ENCODE peak calls at places on chromosomes 16 and 17, in seven cellular contexts. One of them, this sample, is unnamed. For H3K9me3, the result is how much of the 10 kb centered on the place peaks cover.

GRCh38 chr17:81480140-81480917 is 32.3 kb downstream of the ACTG1 start:
- DNase-seq in CD4-positive, alpha-beta T cell: no peak
- DNase-seq in pancreas: no peak
- DNase-seq in small intestine: no peak
- DNase-seq in psoas muscle: peak
- DNase-seq in adrenal gland: peak
- DNase-seq in stomach: no peak
- DNase-seq in this sample: no peak

GRCh38 chr17:40556884-40557414 is 8.3 kb downstream of the CCR7 start:
- DNase-seq in CD4-positive, alpha-beta T cell: no peak
- DNase-seq in pancreas: no peak
- DNase-seq in small intestine: no peak
- DNase-seq in psoas muscle: no peak
- DNase-seq in adrenal gland: no peak
- DNase-seq in stomach: peak
- DNase-seq in this sample: no peak

GRCh38 chr16:3562914-3563480 is 14.2 kb downstream of the NLRC3 start:
- DNase-seq in CD4-positive, alpha-beta T cell: no peak
- DNase-seq in pancreas: no peak
- DNase-seq in small intestine: no peak
- DNase-seq in psoas muscle: no peak
- DNase-seq in adrenal gland: no peak
- DNase-seq in stomach: no peak
- DNase-seq in this sample: no peak

GRCh38 chr17:77834170-77835115 is 124.1 kb upstream of the TNRC6C start:
- DNase-seq in CD4-positive, alpha-beta T cell: peak
- DNase-seq in pancreas: peak
- DNase-seq in small intestine: peak
- DNase-seq in psoas muscle: peak
- DNase-seq in adrenal gland: peak
- DNase-seq in stomach: peak
- DNase-seq in this sample: no peak

GRCh38 chr16:28974007-28974436 is 556 bp upstream of the SPNS1 start:
- DNase-seq in CD4-positive, alpha-beta T cell: no peak
- DNase-seq in pancreas: peak
- DNase-seq in small intestine: peak
- DNase-seq in psoas muscle: peak
- DNase-seq in adrenal gland: peak
- DNase-seq in stomach: peak
- DNase-seq in this sample: peak

GRCh38 chr16:2497116-2497630 is 16.6 kb upstream of the ATP6V0C start:
- DNase-seq in CD4-positive, alpha-beta T cell: no peak
- DNase-seq in pancreas: no peak
- DNase-seq in small intestine: no peak
- DNase-seq in psoas muscle: peak
- DNase-seq in adrenal gland: no peak
- DNase-seq in stomach: no peak
- DNase-seq in this sample: no peak

GRCh38 chr17:10198509-10199249 is at the start of gene GAS7:
- DNase-seq in CD4-positive, alpha-beta T cell: peak
- DNase-seq in pancreas: no peak
- DNase-seq in small intestine: no peak
- DNase-seq in psoas muscle: peak
- DNase-seq in adrenal gland: peak
- DNase-seq in stomach: peak
- DNase-seq in this sample: peak

GRCh38 chr17:57924677-57925076 is 30.5 kb downstream of the CUEDC1 start:
- DNase-seq in CD4-positive, alpha-beta T cell: no peak
- DNase-seq in pancreas: no peak
- DNase-seq in small intestine: no peak
- DNase-seq in psoas muscle: no peak
- DNase-seq in adrenal gland: no peak
- DNase-seq in stomach: no peak
- DNase-seq in this sample: no peak

GRCh38 chr16:78666318-78666717 is 566.9 kb downstream of the WWOX start:
- DNase-seq in CD4-positive, alpha-beta T cell: no peak
- DNase-seq in pancreas: no peak
- DNase-seq in small intestine: no peak
- DNase-seq in psoas muscle: no peak
- DNase-seq in adrenal gland: no peak
- DNase-seq in stomach: no peak
- DNase-seq in this sample: no peak

GRCh38 chr16:8919089-8919933 is 37.2 kb downstream of the LITAFD start:
- DNase-seq in CD4-positive, alpha-beta T cell: no peak
- DNase-seq in pancreas: no peak
- DNase-seq in small intestine: no peak
- DNase-seq in psoas muscle: no peak
- DNase-seq in adrenal gland: no peak
- DNase-seq in stomach: no peak
- DNase-seq in this sample: no peak

GRCh38 chr17:49851387-49852291 is 3.8 kb upstream of the TAC4 start:
- DNase-seq in CD4-positive, alpha-beta T cell: peak
- DNase-seq in pancreas: peak
- DNase-seq in small intestine: no peak
- DNase-seq in psoas muscle: peak
- DNase-seq in adrenal gland: peak
- DNase-seq in stomach: peak
- DNase-seq in this sample: peak

GRCh38 chr17:42459983-42460300 is 1.3 kb downstream of the ATP6V0A1 start:
- DNase-seq in CD4-positive, alpha-beta T cell: no peak
- DNase-seq in pancreas: no peak
- DNase-seq in small intestine: peak
- DNase-seq in psoas muscle: no peak
- DNase-seq in adrenal gland: no peak
- DNase-seq in stomach: no peak
- DNase-seq in this sample: no peak

GRCh38 chr17:57627591-57627990 is 117.5 kb downstream of the CCDC182 start:
- DNase-seq in CD4-positive, alpha-beta T cell: no peak
- DNase-seq in pancreas: no peak
- DNase-seq in small intestine: no peak
- DNase-seq in psoas muscle: no peak
- DNase-seq in adrenal gland: no peak
- DNase-seq in stomach: no peak
- DNase-seq in this sample: no peak

GRCh38 chr16:27111486-27111885 is 44.8 kb downstream of the C16orf82 start:
- DNase-seq in CD4-positive, alpha-beta T cell: no peak
- DNase-seq in pancreas: no peak
- DNase-seq in small intestine: no peak
- DNase-seq in psoas muscle: no peak
- DNase-seq in adrenal gland: no peak
- DNase-seq in stomach: no peak
- DNase-seq in this sample: no peak

GRCh38 chr17:19250421-19251141 is 13.4 kb downstream of the EPN2 start:
- DNase-seq in CD4-positive, alpha-beta T cell: no peak
- DNase-seq in pancreas: no peak
- DNase-seq in small intestine: no peak
- DNase-seq in psoas muscle: no peak
- DNase-seq in adrenal gland: peak
- DNase-seq in stomach: no peak
- DNase-seq in this sample: no peak

GRCh38 chr17:66795486-66795885 is 39.4 kb upstream of the CACNG5 start:
- DNase-seq in CD4-positive, alpha-beta T cell: no peak
- DNase-seq in pancreas: no peak
- DNase-seq in small intestine: no peak
- DNase-seq in psoas muscle: no peak
- DNase-seq in adrenal gland: no peak
- DNase-seq in stomach: no peak
- DNase-seq in this sample: no peak

GRCh38 chr17:82439829-82440365 is 10.7 kb downstream of the CYBC1 start:
- DNase-seq in CD4-positive, alpha-beta T cell: no peak
- DNase-seq in pancreas: no peak
- DNase-seq in small intestine: no peak
- DNase-seq in psoas muscle: no peak
- DNase-seq in adrenal gland: no peak
- DNase-seq in stomach: no peak
- DNase-seq in this sample: no peak

GRCh38 chr17:71975998-71976649 is 144.7 kb upstream of the SOX9 start:
- DNase-seq in CD4-positive, alpha-beta T cell: no peak
- DNase-seq in pancreas: peak
- DNase-seq in small intestine: no peak
- DNase-seq in psoas muscle: peak
- DNase-seq in adrenal gland: peak
- DNase-seq in stomach: peak
- DNase-seq in this sample: no peak

GRCh38 chr17:6463616-6464445 is 19.6 kb downstream of the PIMREG start:
- DNase-seq in CD4-positive, alpha-beta T cell: no peak
- DNase-seq in pancreas: no peak
- DNase-seq in small intestine: no peak
- DNase-seq in psoas muscle: no peak
- DNase-seq in adrenal gland: no peak
- DNase-seq in stomach: no peak
- DNase-seq in this sample: no peak

GRCh38 chr16:57112403-57113041 is 20.1 kb downstream of the CPNE2 start:
- DNase-seq in CD4-positive, alpha-beta T cell: no peak
- DNase-seq in pancreas: no peak
- DNase-seq in small intestine: no peak
- DNase-seq in psoas muscle: no peak
- DNase-seq in adrenal gland: no peak
- DNase-seq in stomach: no peak
- DNase-seq in this sample: no peak

GRCh38 chr17:40124279-40125141 is 2.7 kb downstream of the MSL1 start:
- DNase-seq in CD4-positive, alpha-beta T cell: no peak
- DNase-seq in pancreas: no peak
- DNase-seq in small intestine: no peak
- DNase-seq in psoas muscle: no peak
- DNase-seq in adrenal gland: no peak
- DNase-seq in stomach: no peak
- DNase-seq in this sample: no peak

GRCh38 chr17:1709403-1709891 is 730 bp downstream of the TLCD2 start:
- DNase-seq in CD4-positive, alpha-beta T cell: no peak
- DNase-seq in pancreas: peak
- DNase-seq in small intestine: peak
- DNase-seq in psoas muscle: peak
- DNase-seq in adrenal gland: peak
- DNase-seq in stomach: no peak
- DNase-seq in this sample: peak

GRCh38 chr17:40314557-40314953 is 5.6 kb downstream of the RARA start:
- DNase-seq in CD4-positive, alpha-beta T cell: peak
- DNase-seq in pancreas: peak
- DNase-seq in small intestine: peak
- DNase-seq in psoas muscle: peak
- DNase-seq in adrenal gland: peak
- DNase-seq in stomach: peak
- DNase-seq in this sample: peak

GRCh38 chr17:17372856-17373520 is 69.8 kb downstream of the NT5M start:
- DNase-seq in CD4-positive, alpha-beta T cell: no peak
- DNase-seq in pancreas: no peak
- DNase-seq in small intestine: no peak
- DNase-seq in psoas muscle: no peak
- DNase-seq in adrenal gland: no peak
- DNase-seq in stomach: no peak
- DNase-seq in this sample: no peak

GRCh38 chr17:48181653-48182052 is 74.1 kb downstream of the SNX11 start:
- DNase-seq in CD4-positive, alpha-beta T cell: no peak
- DNase-seq in pancreas: no peak
- DNase-seq in small intestine: peak
- DNase-seq in psoas muscle: no peak
- DNase-seq in adrenal gland: no peak
- DNase-seq in stomach: no peak
- DNase-seq in this sample: peak

GRCh38 chr17:5097101-5097834 is 14.4 kb downstream of the ZNF232 start:
- DNase-seq in CD4-positive, alpha-beta T cell: no peak
- DNase-seq in pancreas: peak
- DNase-seq in small intestine: no peak
- DNase-seq in psoas muscle: peak
- DNase-seq in adrenal gland: no peak
- DNase-seq in stomach: peak
- DNase-seq in this sample: peak
- H3K9me3 ChIP-seq in CD4-positive, alpha-beta T cell: half or more
- H3K9me3 ChIP-seq in pancreas: under half
- H3K9me3 ChIP-seq in small intestine: under half
- H3K9me3 ChIP-seq in psoas muscle: under half
- H3K9me3 ChIP-seq in adrenal gland: under half
- H3K9me3 ChIP-seq in stomach: under half
- H3K9me3 ChIP-seq in this sample: under half

GRCh38 chr16:873889-874288 is 73.4 kb upstream of the GNG13 start:
- DNase-seq in CD4-positive, alpha-beta T cell: no peak
- DNase-seq in pancreas: no peak
- DNase-seq in small intestine: no peak
- DNase-seq in psoas muscle: peak
- DNase-seq in adrenal gland: no peak
- DNase-seq in stomach: no peak
- DNase-seq in this sample: no peak

GRCh38 chr16:876523-877241 is 76.1 kb upstream of the GNG13 start:
- DNase-seq in CD4-positive, alpha-beta T cell: no peak
- DNase-seq in pancreas: no peak
- DNase-seq in small intestine: no peak
- DNase-seq in psoas muscle: peak
- DNase-seq in adrenal gland: no peak
- DNase-seq in stomach: no peak
- DNase-seq in this sample: no peak

GRCh38 chr16:874366-875181 is 74.0 kb upstream of the GNG13 start:
- DNase-seq in CD4-positive, alpha-beta T cell: no peak
- DNase-seq in pancreas: no peak
- DNase-seq in small intestine: no peak
- DNase-seq in psoas muscle: peak
- DNase-seq in adrenal gland: no peak
- DNase-seq in stomach: no peak
- DNase-seq in this sample: no peak

GRCh38 chr16:876041-876335 is 75.5 kb upstream of the GNG13 start:
- DNase-seq in CD4-positive, alpha-beta T cell: no peak
- DNase-seq in pancreas: no peak
- DNase-seq in small intestine: no peak
- DNase-seq in psoas muscle: peak
- DNase-seq in adrenal gland: no peak
- DNase-seq in stomach: no peak
- DNase-seq in this sample: no peak

GRCh38 chr16:875182-876040 is 74.9 kb upstream of the GNG13 start:
- DNase-seq in CD4-positive, alpha-beta T cell: no peak
- DNase-seq in pancreas: no peak
- DNase-seq in small intestine: no peak
- DNase-seq in psoas muscle: peak
- DNase-seq in adrenal gland: no peak
- DNase-seq in stomach: no peak
- DNase-seq in this sample: no peak
- H3K9me3 ChIP-seq in CD4-positive, alpha-beta T cell: under half
- H3K9me3 ChIP-seq in pancreas: under half
- H3K9me3 ChIP-seq in small intestine: under half
- H3K9me3 ChIP-seq in psoas muscle: under half
- H3K9me3 ChIP-seq in adrenal gland: under half
- H3K9me3 ChIP-seq in stomach: under half
- H3K9me3 ChIP-seq in this sample: under half

GRCh38 chr17:21676281-21677111 is 15.8 kb upstream of the KCNJ18 start:
- DNase-seq in CD4-positive, alpha-beta T cell: no peak
- DNase-seq in pancreas: no peak
- DNase-seq in small intestine: no peak
- DNase-seq in psoas muscle: no peak
- DNase-seq in adrenal gland: no peak
- DNase-seq in stomach: no peak
- DNase-seq in this sample: peak
- H3K9me3 ChIP-seq in CD4-positive, alpha-beta T cell: under half
- H3K9me3 ChIP-seq in pancreas: under half
- H3K9me3 ChIP-seq in small intestine: under half
- H3K9me3 ChIP-seq in psoas muscle: under half
- H3K9me3 ChIP-seq in adrenal gland: under half
- H3K9me3 ChIP-seq in stomach: under half
- H3K9me3 ChIP-seq in this sample: under half

DNA sequence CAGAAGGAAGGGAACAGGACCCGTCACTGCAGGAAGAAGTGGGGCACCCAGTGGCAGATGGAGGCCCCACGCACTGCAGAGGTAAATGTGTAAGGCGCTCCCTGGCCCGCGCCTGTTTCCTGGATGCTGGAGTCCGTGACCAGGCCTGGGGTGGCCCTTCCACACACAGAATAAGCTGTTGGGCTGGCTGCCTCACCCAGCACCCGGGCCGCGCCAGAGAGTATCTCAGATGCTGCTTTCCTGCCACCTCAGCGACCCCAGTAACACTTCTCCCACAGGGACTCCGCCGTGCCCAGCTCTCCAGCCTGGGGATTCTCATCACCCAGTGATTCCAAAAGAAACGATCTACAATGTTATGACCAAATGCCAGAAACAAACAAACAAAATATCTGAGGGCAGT is 1993.1 kb downstream of the TP53TG3F start:
- DNase-seq in CD4-positive, alpha-beta T cell: no peak
- DNase-seq in pancreas: no peak
- DNase-seq in small intestine: no peak
- DNase-seq in psoas muscle: no peak
- DNase-seq in adrenal gland: no peak
- DNase-seq in stomach: no peak
- DNase-seq in this sample: no peak
- H3K9me3 ChIP-seq in CD4-positive, alpha-beta T cell: under half
- H3K9me3 ChIP-seq in pancreas: under half
- H3K9me3 ChIP-seq in small intestine: under half
- H3K9me3 ChIP-seq in psoas muscle: under half
- H3K9me3 ChIP-seq in adrenal gland: under half
- H3K9me3 ChIP-seq in stomach: under half
- H3K9me3 ChIP-seq in this sample: under half

This sample was measured in Peyer's patch.